ENCODE peak calls at places on chromosomes 7 and 10, in nine cellular contexts. M, B, J, X, S, R, F, T and G are unnamed samples.
A peak's percentile ranks its signal among the peaks of the same experiment; 100 is the strongest.

GRCh38 chr7:23043441-23043840 is 29.5 kb upstream of the HYCC1 start:
- DNase-seq in M (no peak), B (no peak), J (no peak), X (no peak), S (no peak), R (peak; percentile 53), F (no peak), T (no peak), G (no peak)

GRCh38 chr7:49718755-49719154 is 54.7 kb upstream of the VWC2 start:
- DNase-seq in M (no peak), B (no peak), J (no peak), X (no peak), S (no peak), R (no peak), F (peak; percentile 1), T (no peak), G (no peak)

GRCh38 chr7:23490357-23491131 is 20.3 kb upstream of the IGF2BP3 start:
- DNase-seq in M (peak; percentile 78), B (no peak), J (no peak), X (peak; percentile 44), S (peak; percentile 50), R (no peak), F (no peak), T (no peak), G (no peak)

GRCh38 chr10:24901686-24902399 is 50.6 kb downstream of the PRTFDC1 start:
- DNase-seq in M (peak; percentile 16), B (peak; percentile 98), J (peak; percentile 90), X (no peak), S (peak; percentile 56), R (peak; percentile 93), F (peak; percentile 99), T (peak; percentile 77), G (no peak)

GRCh38 chr10:100872034-100872791 is 40.5 kb upstream of the SLF2 start:
- DNase-seq in M (peak; percentile 81), B (peak; percentile 77), J (no peak), X (peak; percentile 11), S (no peak), R (peak; percentile 38), F (peak; percentile 44), T (no peak), G (peak; percentile 72)

GRCh38 chr10:13859979-13860619 is 273.3 kb downstream of the PRPF18 start:
- DNase-seq in M (no peak), B (no peak), J (no peak), X (no peak), S (no peak), R (no peak), F (no peak), T (no peak), G (no peak)

GRCh38 chr10:121240011-121240410 is 358.2 kb downstream of the FGFR2 start:
- DNase-seq in M (no peak), B (no peak), J (no peak), X (no peak), S (no peak), R (no peak), F (no peak), T (no peak), G (no peak)

GRCh38 chr7:158550886-158551452 is 36.7 kb downstream of the PTPRN2 start:
- DNase-seq in M (no peak), B (no peak), J (no peak), X (no peak), S (no peak), R (no peak), F (no peak), T (peak; percentile 43), G (no peak)

GRCh38 chr7:77180990-77181595 is 18.5 kb downstream of the FGL2 start:
- DNase-seq in M (no peak), B (no peak), J (no peak), X (no peak), S (no peak), R (no peak), F (no peak), T (no peak), G (no peak)

GRCh38 chr7:81956520-81956919 is 186.7 kb upstream of the HGF start:
- DNase-seq in M (peak; percentile 25), B (peak; percentile 73), J (peak; percentile 33), X (no peak), S (no peak), R (peak; percentile 68), F (peak; percentile 76), T (no peak), G (no peak)

GRCh38 chr7:45576249-45576929 is 2.2 kb downstream of the ADCY1 start:
- DNase-seq in M (no peak), B (no peak), J (no peak), X (no peak), S (no peak), R (no peak), F (peak; percentile 11), T (no peak), G (no peak)

GRCh38 chr7:1940402-1940786 is 270.3 kb downstream of the ELFN1 start:
- DNase-seq in M (peak; percentile 95), B (no peak), J (no peak), X (peak; percentile 84), S (no peak), R (no peak), F (peak; percentile 88), T (peak; percentile 69), G (no peak)

GRCh38 chr10:78212134-78212785 is 178.6 kb downstream of the RPS24 start:
- DNase-seq in M (no peak), B (no peak), J (no peak), X (no peak), S (peak; percentile 45), R (peak; percentile 35), F (peak; percentile 11), T (no peak), G (no peak)

GRCh38 chr10:15518256-15518655 is 147.2 kb upstream of the FAM171A1 start:
- DNase-seq in M (no peak), B (no peak), J (peak; percentile 70), X (no peak), S (no peak), R (peak; percentile 79), F (peak; percentile 30), T (no peak), G (no peak)

GRCh38 chr7:21690717-21691116 is 147.9 kb downstream of the DNAH11 start:
- DNase-seq in M (no peak), B (no peak), J (no peak), X (no peak), S (no peak), R (peak; percentile 7), F (no peak), T (no peak), G (no peak)
- TF ChIP-seq CTCF in M (no peak), B (no peak), J (no peak), X (no peak), S (no peak), R (peak; percentile 16), F (no peak), T (peak; percentile 14), G (no peak)

GRCh38 chr10:88880287-88881094 is 446 bp downstream of the STAMBPL1 start:
- DNase-seq in M (peak; percentile 81), B (peak; percentile 80), J (no peak), X (peak; percentile 56), S (peak; percentile 79), R (peak; percentile 79), F (peak; percentile 78), T (peak; percentile 71), G (peak; percentile 62)
- TF ChIP-seq CTCF in M (no peak), B (peak; percentile 21), J (peak; percentile 14), X (peak; percentile 17), S (peak; percentile 3), R (no peak), F (no peak), T (no peak), G (peak; percentile 43)

GRCh38 chr7:28984219-28984618 is 26.1 kb upstream of the TRIL start:
- DNase-seq in M (no peak), B (no peak), J (no peak), X (no peak), S (no peak), R (no peak), F (no peak), T (no peak), G (no peak)

GRCh38 chr7:28980504-28981281 is 22.6 kb upstream of the TRIL start:
- DNase-seq in M (no peak), B (peak; percentile 8), J (no peak), X (no peak), S (no peak), R (peak; percentile 57), F (peak; percentile 32), T (no peak), G (no peak)

GRCh38 chr7:28983396-28984190 is 25.5 kb upstream of the TRIL start:
- DNase-seq in M (no peak), B (no peak), J (no peak), X (no peak), S (no peak), R (no peak), F (no peak), T (no peak), G (no peak)

GRCh38 chr7:28979791-28980190 is 21.7 kb upstream of the TRIL start:
- DNase-seq in M (no peak), B (no peak), J (no peak), X (no peak), S (no peak), R (no peak), F (no peak), T (no peak), G (no peak)

DNA sequence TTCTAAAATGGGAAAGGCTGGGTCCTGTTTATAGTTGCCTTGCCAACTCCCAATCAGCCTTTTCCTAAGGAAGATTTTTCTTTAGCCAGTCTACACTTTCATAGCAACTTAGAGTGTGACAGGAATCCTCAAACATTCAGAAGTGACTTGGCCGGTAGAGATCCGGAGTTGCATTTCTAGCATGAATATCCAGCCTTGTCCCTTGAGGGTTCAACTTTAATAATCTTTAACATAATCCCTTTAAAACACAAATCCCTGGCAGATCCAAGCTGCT is 23.1 kb upstream of the TRIL start:
- DNase-seq in M (no peak), B (no peak), J (no peak), X (no peak), S (no peak), R (no peak), F (no peak), T (no peak), G (no peak)
- TF ChIP-seq CTCF in M (no peak), B (no peak), J (no peak), X (no peak), S (no peak), R (no peak), F (no peak), T (no peak), G (no peak)

GRCh38 chr7:29196191-29196590 is 1.6 kb downstream of the CHN2 start:
- DNase-seq in M (no peak), B (no peak), J (no peak), X (no peak), S (no peak), R (no peak), F (no peak), T (no peak), G (no peak)

GRCh38 chr7:29193316-29194205 is 1.0 kb upstream of the CHN2 start:
- DNase-seq in M (no peak), B (no peak), J (no peak), X (no peak), S (no peak), R (no peak), F (no peak), T (no peak), G (no peak)

GRCh38 chr7:29192811-29193210 is 1.8 kb upstream of the CHN2 start:
- DNase-seq in M (no peak), B (no peak), J (no peak), X (no peak), S (no peak), R (no peak), F (no peak), T (no peak), G (no peak)

GRCh38 chr7:29194206-29194593 is 375 bp upstream of the CHN2 start:
- DNase-seq in M (no peak), B (no peak), J (no peak), X (no peak), S (peak; percentile 23), R (no peak), F (no peak), T (peak; percentile 50), G (peak; percentile 26)

GRCh38 chr7:29194594-29195417 is at the start of gene CHN2:
- DNase-seq in M (peak; percentile 43), B (no peak), J (no peak), X (peak; percentile 26), S (peak; percentile 54), R (peak; percentile 47), F (peak; percentile 11), T (peak; percentile 70), G (peak; percentile 53)
- TF ChIP-seq CTCF in M (no peak), B (no peak), J (no peak), X (no peak), S (no peak), R (peak; percentile 17), F (no peak), T (no peak), G (no peak)